ENCODE peak calls at places on chromosome 10, in five cellular contexts. Y is heart right ventricle, I is hepatocyte, J is lower lobe of right lung, H is GM23338. L is an unnamed sample. For H3K4me1, the result is how much of the 10 kb centered on the place peaks cover.

GRCh38 chr10:86658261-86658741 is 4.0 kb downstream of the OPN4 start:
- DNase-seq in Y (no peak), I (no peak), J (peak), H (no peak), L (no peak)

GRCh38 chr10:5440206-5440605 is 27.8 kb downstream of the NET1 start:
- DNase-seq in Y (no peak), I (no peak), J (no peak), H (no peak), L (no peak)

GRCh38 chr10:11397980-11398580 is 213.4 kb downstream of the USP6NL start:
- DNase-seq in Y (peak), I (no peak), J (no peak), H (no peak), L (no peak)

GRCh38 chr10:99569971-99570370 is 37.2 kb downstream of the NKX2-3 start:
- DNase-seq in Y (no peak), I (no peak), J (no peak), H (no peak), L (no peak)

GRCh38 chr10:115093776-115094361 is 704 bp downstream of the ATRNL1 start:
- DNase-seq in Y (no peak), I (peak), J (no peak), H (peak), L (no peak)

GRCh38 chr10:70575874-70576802 is 26.4 kb downstream of the PRF1 start:
- DNase-seq in Y (peak), I (peak), J (peak), H (no peak), L (peak)

GRCh38 chr10:118922226-118922625 is 107.3 kb upstream of the NANOS1 start:
- DNase-seq in Y (no peak), I (no peak), J (no peak), H (no peak), L (no peak)

GRCh38 chr10:63696205-63696604 is 175.0 kb downstream of the REEP3 start:
- DNase-seq in Y (no peak), I (no peak), J (no peak), H (no peak), L (no peak)

GRCh38 chr10:77907900-77908717 is 18.4 kb downstream of the DLG5 start:
- DNase-seq in Y (no peak), I (no peak), J (no peak), H (peak), L (no peak)

GRCh38 chr10:79055100-79055782 is 13.5 kb upstream of the ZMIZ1 start:
- DNase-seq in Y (no peak), I (no peak), J (peak), H (no peak), L (no peak)

GRCh38 chr10:103781329-103782061 is 73.9 kb downstream of the SH3PXD2A start:
- DNase-seq in Y (no peak), I (peak), J (no peak), H (peak), L (peak)

GRCh38 chr10:89332092-89332633 is 4.4 kb downstream of the IFIT3 start:
- DNase-seq in Y (no peak), I (peak), J (no peak), H (no peak), L (peak)

GRCh38 chr10:43595739-43596298 is 10.4 kb upstream of the ZNF485 start:
- DNase-seq in Y (no peak), I (no peak), J (no peak), H (no peak), L (no peak)

GRCh38 chr10:80509403-80510161 is 28.1 kb upstream of the SH2D4B start:
- DNase-seq in Y (no peak), I (no peak), J (no peak), H (no peak), L (no peak)

GRCh38 chr10:114017873-114018272 is 25.8 kb upstream of the ADRB1 start:
- DNase-seq in Y (no peak), I (no peak), J (no peak), H (no peak), L (no peak)

GRCh38 chr10:15223174-15223573 is 54.7 kb upstream of the NMT2 start:
- DNase-seq in Y (no peak), I (no peak), J (no peak), H (no peak), L (no peak)

GRCh38 chr10:44517635-44518034 is 132.7 kb upstream of the CXCL12 start:
- DNase-seq in Y (no peak), I (no peak), J (no peak), H (peak), L (no peak)

GRCh38 chr10:25078659-25079429 is 62.4 kb downstream of the THNSL1 start:
- DNase-seq in Y (no peak), I (peak), J (no peak), H (no peak), L (no peak)

GRCh38 chr10:124647421-124648130 is 96.6 kb downstream of the FAM53B start:
- DNase-seq in Y (peak), I (no peak), J (peak), H (no peak), L (peak)

GRCh38 chr10:49534670-49535381 is 4.1 kb downstream of the ERCC6 start:
- DNase-seq in Y (no peak), I (no peak), J (no peak), H (no peak), L (no peak)

GRCh38 chr10:58384095-58384494 is 1.1 kb upstream of the TFAM start:
- DNase-seq in Y (no peak), I (no peak), J (no peak), H (no peak), L (no peak)

GRCh38 chr10:128978211-128978610 is 488.8 kb upstream of the MGMT start:
- DNase-seq in Y (no peak), I (no peak), J (no peak), H (no peak), L (no peak)

GRCh38 chr10:661891-662605 is 27.4 kb downstream of the DIP2C start:
- DNase-seq in Y (no peak), I (no peak), J (no peak), H (no peak), L (no peak)

GRCh38 chr10:116740971-116741370 is 1.4 kb downstream of the HSPA12A start:
- DNase-seq in Y (no peak), I (no peak), J (no peak), H (peak), L (no peak)

GRCh38 chr10:116733566-116733965 is 8.8 kb downstream of the HSPA12A start:
- DNase-seq in Y (no peak), I (no peak), J (no peak), H (no peak), L (no peak)

GRCh38 chr10:116738359-116738738 is 4.0 kb downstream of the HSPA12A start:
- DNase-seq in Y (no peak), I (no peak), J (no peak), H (no peak), L (no peak)

GRCh38 chr10:116741391-116742351 is 695 bp downstream of the HSPA12A start:
- DNase-seq in Y (peak), I (peak), J (no peak), H (peak), L (no peak)

GRCh38 chr10:116737582-116738358 is 4.6 kb downstream of the HSPA12A start:
- DNase-seq in Y (no peak), I (no peak), J (no peak), H (peak), L (no peak)
- TF ChIP-seq CTCF in Y (no peak), I (peak), J (no peak), H (peak), L (peak)

GRCh38 chr10:102648889-102649752 is 4.8 kb downstream of the TRIM8 start:
- DNase-seq in Y (no peak), I (no peak), J (peak), H (peak), L (no peak)
- H3K4me1 ChIP-seq in Y (half or more), I (under half), J (half or more), H (under half), L (under half)

DNA sequence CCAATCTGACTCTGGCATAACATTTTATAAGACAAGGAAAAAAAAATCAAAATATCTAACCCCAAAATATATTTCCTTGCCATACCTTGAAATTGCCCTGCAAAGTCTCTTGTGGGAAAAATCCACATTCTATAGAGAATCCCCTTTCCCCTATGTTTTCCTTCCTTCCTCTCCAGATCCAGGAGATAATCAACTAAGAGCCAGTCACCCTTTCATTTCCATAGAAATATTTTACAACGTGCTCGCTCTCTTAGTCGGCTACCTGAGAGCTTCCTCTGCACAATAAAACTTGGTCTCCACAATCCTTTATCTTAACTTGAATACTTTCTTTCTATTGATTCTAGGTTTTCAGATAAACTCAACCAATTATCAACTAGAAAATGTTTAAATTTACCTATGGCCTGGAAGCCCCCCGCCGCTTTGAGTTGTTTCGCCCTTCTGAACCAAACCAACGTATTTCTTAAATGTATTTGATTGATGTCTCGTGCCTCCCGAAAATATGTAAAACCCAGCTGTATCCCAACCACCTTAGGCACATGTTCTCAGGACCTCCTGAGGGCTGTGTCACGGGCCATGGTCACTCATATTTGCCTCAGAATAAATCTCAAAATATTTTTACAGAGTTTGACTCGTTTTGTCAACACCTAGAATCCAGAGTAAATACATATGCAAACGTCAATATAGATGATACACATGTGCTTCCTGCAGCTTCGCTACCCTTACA is 868 bp downstream of the PSAP start:
- DNase-seq in Y (no peak), I (no peak), J (no peak), H (no peak), L (no peak)
- H3K27ac ChIP-seq in Y (peak), I (peak), J (peak), H (peak), L (peak)

DNA sequence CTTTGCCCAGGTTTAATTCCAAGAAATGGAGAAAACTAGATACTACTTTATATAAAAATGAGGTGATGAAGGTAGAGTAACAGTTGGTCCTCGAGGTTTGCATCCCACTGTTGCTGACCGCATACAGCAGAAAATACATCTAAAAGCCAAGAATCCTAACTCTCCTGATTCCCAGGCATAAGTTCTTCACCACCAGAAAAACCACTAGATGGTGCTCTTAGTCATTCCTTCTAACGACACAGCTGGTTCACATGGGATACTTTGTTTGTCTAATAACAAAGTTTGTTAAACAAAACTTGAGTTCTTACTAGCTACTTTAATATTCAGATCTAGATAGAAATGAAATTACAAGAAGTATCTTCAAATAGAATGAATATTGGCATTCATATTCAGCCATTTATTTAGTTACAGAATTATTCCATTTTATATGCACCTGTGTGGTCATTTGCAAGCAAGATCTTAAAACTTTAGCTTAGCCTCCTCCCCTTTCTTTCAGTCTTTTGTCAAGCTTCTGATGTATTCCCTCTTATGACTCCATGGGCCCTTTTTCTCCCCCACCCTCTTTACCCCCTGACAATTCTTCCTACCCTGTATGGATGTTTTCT is 54.1 kb upstream of the CYP26C1 start:
- DNase-seq in Y (no peak), I (peak), J (no peak), H (peak), L (peak)
- TF ChIP-seq CTCF in Y (peak), I (peak), J (peak), H (peak), L (peak)

DNA sequence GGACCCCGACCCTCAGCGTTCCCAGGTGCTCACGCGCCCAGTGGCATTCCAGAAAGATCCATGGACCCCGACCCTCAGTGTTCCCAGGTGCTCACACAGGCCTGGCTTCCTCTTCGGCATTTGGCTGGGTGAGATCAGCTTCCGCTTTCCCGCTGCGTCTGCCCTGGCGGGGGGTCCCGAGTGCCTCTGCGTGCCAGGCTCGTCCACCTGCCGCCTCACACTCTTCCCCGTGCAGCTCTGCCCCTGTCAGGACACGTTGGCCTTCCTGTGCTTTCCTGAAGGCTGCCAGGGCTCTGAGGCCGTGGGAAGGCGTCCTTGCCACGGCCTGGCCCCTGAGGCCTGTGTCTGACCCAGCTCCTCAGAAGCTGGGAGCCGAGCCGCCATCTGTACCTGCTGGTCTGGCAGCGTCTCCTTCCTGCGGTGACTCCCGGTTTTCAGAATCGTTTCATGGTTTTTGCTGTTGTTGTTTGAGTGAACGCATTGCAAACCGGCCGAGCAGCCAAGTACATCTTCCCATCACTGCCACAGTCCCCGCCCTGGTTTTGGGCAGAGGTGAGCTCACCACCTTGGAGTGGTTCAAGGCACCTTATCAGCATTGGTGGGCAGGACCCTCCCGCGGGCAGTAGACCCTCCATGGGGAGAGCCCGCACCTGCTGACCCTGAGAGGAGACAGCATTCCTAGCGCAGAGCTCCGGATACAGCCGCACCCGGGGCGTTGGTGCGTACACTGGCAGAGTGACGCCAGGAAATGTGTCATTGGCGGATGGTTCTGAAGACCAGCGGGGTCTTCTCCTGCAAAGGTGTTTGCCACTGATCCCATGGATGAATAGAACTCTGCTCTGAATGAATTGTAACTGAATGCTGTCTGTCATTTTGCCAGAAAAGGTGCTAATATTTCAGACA is 17.4 kb downstream of the NKX6-2 start:
- DNase-seq in Y (no peak), I (no peak), J (no peak), H (no peak), L (no peak)
- H3K4me1 ChIP-seq in Y (under half), I (under half), J (under half), H (under half), L (under half)

GRCh38 chr10:110456046-110456445 is 41.7 kb upstream of the DUSP5 start:
- DNase-seq in Y (no peak), I (no peak), J (no peak), H (no peak), L (peak)
- H3K27ac ChIP-seq in Y (no peak), I (no peak), J (no peak), H (no peak), L (no peak)

GRCh38 chr10:107747851-107748250 is 583.3 kb upstream of the SORCS1 start:
- DNase-seq in Y (no peak), I (no peak), J (no peak), H (no peak), L (no peak)
- TF ChIP-seq CTCF in Y (no peak), I (no peak), J (no peak), H (no peak), L (no peak)

GRCh38 chr10:75117996-75118395 is 6.5 kb downstream of the SAMD8 start:
- DNase-seq in Y (no peak), I (no peak), J (no peak), H (no peak), L (no peak)
- H3K4me1 ChIP-seq in Y (under half), I (under half), J (under half), H (under half), L (under half)

GRCh38 chr10:51311232-51311631 is 236.9 kb downstream of the PRKG1 start:
- DNase-seq in Y (no peak), I (no peak), J (no peak), H (no peak), L (no peak)

GRCh38 chr10:51312817-51313216 is 238.5 kb downstream of the PRKG1 start:
- DNase-seq in Y (no peak), I (no peak), J (no peak), H (no peak), L (no peak)

GRCh38 chr10:51314079-51314835 is 240.0 kb downstream of the PRKG1 start:
- DNase-seq in Y (no peak), I (no peak), J (no peak), H (no peak), L (no peak)

GRCh38 chr10:51308096-51308495 is 233.8 kb downstream of the PRKG1 start:
- DNase-seq in Y (no peak), I (no peak), J (no peak), H (no peak), L (no peak)

DNA sequence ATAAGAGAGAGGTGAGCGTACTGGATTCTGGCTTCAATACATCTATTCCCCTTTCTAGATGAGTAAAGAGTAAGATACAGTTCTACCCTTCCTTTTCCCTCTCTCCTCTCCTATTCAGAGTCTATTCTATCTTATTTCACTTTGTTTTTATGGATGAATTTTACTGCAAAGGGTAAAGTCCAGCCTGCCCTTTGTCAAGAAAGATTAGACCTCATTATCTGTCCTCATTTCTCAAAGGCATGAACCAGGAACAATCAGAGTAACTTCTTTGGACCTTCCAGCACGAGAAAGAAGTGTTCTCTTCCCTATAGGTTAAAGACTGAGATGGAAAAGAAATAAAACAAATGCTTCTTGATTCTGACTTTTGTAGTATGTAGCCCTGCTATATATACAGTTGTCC is 239.0 kb downstream of the PRKG1 start:
- DNase-seq in Y (no peak), I (peak), J (no peak), H (no peak), L (no peak)
- H3K27ac ChIP-seq in Y (no peak), I (peak), J (no peak), H (no peak), L (no peak)

L was measured in A673.